ENCODE peak calls at places on chromosome 10, in six cellular contexts. L, S, X, W, M and O are unnamed samples.

GRCh38 chr10:113562108-113562507 is 9.3 kb downstream of the HABP2 start:
- DNase-seq in L (no peak), S (no peak), X (no peak), W (no peak), M (no peak), O (no peak)

GRCh38 chr10:62243647-62243997 is 25.0 kb downstream of the RTKN2 start:
- DNase-seq in L (no peak), S (no peak), X (no peak), W (no peak), M (no peak), O (no peak)

GRCh38 chr10:125084191-125085186 is 75.9 kb downstream of the CTBP2 start:
- DNase-seq in L (peak; percentile 38), S (peak; percentile 39), X (peak; percentile 11), W (no peak), M (peak; percentile 12), O (no peak)

GRCh38 chr10:106991084-106991483 is 173.4 kb downstream of the SORCS1 start:
- DNase-seq in L (no peak), S (no peak), X (no peak), W (no peak), M (no peak), O (no peak)

GRCh38 chr10:58723977-58724376 is 211.3 kb downstream of the BICC1 start:
- DNase-seq in L (no peak), S (no peak), X (no peak), W (no peak), M (no peak), O (no peak)

GRCh38 chr10:119478111-119479047 is 64.1 kb downstream of the RGS10 start:
- DNase-seq in L (no peak), S (no peak), X (no peak), W (peak; percentile 46), M (no peak), O (no peak)

GRCh38 chr10:82160291-82160690 is 285.3 kb downstream of the NRG3 start:
- DNase-seq in L (no peak), S (no peak), X (no peak), W (no peak), M (no peak), O (no peak)

GRCh38 chr10:83991986-83992753 is 147.1 kb upstream of the GHITM start:
- DNase-seq in L (peak; percentile 17), S (peak; percentile 30), X (peak; percentile 44), W (peak; percentile 55), M (peak; percentile 28), O (peak; percentile 60)

GRCh38 chr10:124594240-124594639 is 132.6 kb downstream of the LHPP start:
- DNase-seq in L (no peak), S (no peak), X (no peak), W (no peak), M (no peak), O (no peak)

GRCh38 chr10:88541116-88541626 is 41.9 kb downstream of the RNLS start:
- DNase-seq in L (no peak), S (no peak), X (no peak), W (no peak), M (no peak), O (no peak)

GRCh38 chr10:50621981-50622496 is 1.7 kb downstream of the SGMS1 start:
- DNase-seq in L (no peak), S (peak; percentile 69), X (peak; percentile 93), W (peak; percentile 83), M (peak; percentile 52), O (peak; percentile 81)

GRCh38 chr10:62492012-62492869 is 118.1 kb downstream of the ZNF365 start:
- DNase-seq in L (no peak), S (no peak), X (peak; percentile 7), W (peak; percentile 25), M (peak; percentile 16), O (peak; percentile 96)

GRCh38 chr10:59072038-59072437 is 104.4 kb upstream of the PHYHIPL start:
- DNase-seq in L (no peak), S (no peak), X (no peak), W (no peak), M (no peak), O (no peak)

GRCh38 chr10:30058570-30059132 is 735 bp downstream of the JCAD start:
- DNase-seq in L (no peak), S (peak; percentile 74), X (no peak), W (no peak), M (no peak), O (no peak)

GRCh38 chr10:30056767-30057355 is 2.5 kb downstream of the JCAD start:
- DNase-seq in L (no peak), S (no peak), X (no peak), W (no peak), M (no peak), O (no peak)

GRCh38 chr10:30058111-30058510 is 1.3 kb downstream of the JCAD start:
- DNase-seq in L (no peak), S (no peak), X (no peak), W (no peak), M (no peak), O (no peak)

GRCh38 chr10:30057421-30057841 is 2.0 kb downstream of the JCAD start:
- DNase-seq in L (no peak), S (no peak), X (no peak), W (no peak), M (no peak), O (no peak)

GRCh38 chr10:30059209-30060107 is at the start of gene JCAD:
- DNase-seq in L (no peak), S (peak; percentile 89), X (peak; percentile 66), W (no peak), M (no peak), O (no peak)
- TF ChIP-seq CTCF in L (no peak), S (no peak), X (no peak), W (no peak), M (no peak), O (no peak)

DNA sequence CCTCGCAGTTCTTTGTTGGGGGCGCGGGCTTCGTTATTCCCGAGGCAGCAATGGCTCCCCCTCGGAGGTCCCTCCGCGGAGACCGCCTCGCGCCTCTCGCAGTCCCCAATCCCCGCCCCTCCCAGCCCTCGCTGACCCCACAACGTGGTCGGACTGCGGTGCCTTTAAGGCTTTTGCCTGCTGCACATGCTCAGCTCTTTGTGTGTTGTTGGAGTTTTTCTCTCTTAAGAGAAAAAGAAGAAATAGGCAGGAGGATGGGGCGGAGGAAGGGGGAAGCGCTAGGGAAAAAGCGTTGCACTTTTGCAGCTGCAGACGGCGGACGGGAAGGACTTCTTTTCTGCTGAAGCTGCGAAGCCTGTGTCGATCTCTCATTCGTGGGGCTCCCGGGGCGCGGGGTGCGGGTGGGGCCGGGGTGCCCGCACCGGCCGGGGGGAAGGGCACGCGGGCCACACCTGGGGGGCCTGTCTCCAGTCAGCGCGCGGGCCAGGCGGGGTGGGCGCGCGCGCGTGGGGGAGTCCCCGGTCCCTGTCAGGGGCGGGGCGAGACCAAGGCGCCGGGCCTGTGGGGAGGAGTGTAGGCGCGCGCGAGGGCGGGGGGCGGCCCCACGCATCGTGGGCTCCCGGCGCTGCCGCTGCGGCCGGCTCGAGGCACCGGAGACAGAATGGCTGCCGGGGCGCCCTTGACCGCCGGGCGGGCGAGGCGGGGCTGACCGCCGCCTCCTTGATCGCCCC is 445 bp upstream of the ATRNL1 start:
- DNase-seq in L (no peak), S (peak; percentile 92), X (no peak), W (no peak), M (no peak), O (peak; percentile 20)
- TF ChIP-seq GABPA in L (no peak), S (no peak), X (no peak), W (no peak), M (no peak), O (no peak)

DNA sequence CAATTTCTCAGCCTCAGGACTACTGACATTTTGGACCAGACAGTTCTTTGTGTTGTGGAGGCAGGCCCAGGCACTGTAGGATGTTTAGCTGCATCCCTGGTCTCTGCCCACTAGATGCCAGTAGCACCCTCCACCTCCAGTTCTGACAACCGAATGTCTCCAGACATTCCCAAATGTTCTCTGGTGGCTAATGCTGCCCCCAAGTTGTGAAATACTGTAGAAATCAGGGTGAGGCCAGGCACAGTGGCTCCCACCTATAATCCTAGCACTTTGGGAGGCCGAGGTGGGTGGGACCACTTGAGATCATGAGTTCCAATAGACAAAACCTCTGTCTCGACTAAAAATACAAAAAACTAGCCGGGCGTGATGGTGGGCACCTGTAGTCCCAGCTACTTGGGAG is 18.2 kb downstream of the HNRNPF start:
- DNase-seq in L (no peak), S (peak; percentile 49), X (no peak), W (no peak), M (peak; percentile 42), O (peak; percentile 42)
- TF ChIP-seq CTCF in L (peak; percentile 62), S (peak; percentile 67), X (peak; percentile 59), W (peak; percentile 42), M (peak; percentile 63), O (no peak)

GRCh38 chr10:101574354-101574753 is 13.7 kb downstream of the POLL start:
- DNase-seq in L (no peak), S (peak; percentile 21), X (no peak), W (no peak), M (no peak), O (no peak)

GRCh38 chr10:101573885-101574284 is 14.2 kb downstream of the POLL start:
- DNase-seq in L (no peak), S (peak; percentile 19), X (no peak), W (no peak), M (no peak), O (no peak)

GRCh38 chr10:101570764-101571572 is 17.1 kb downstream of the POLL start:
- DNase-seq in L (no peak), S (peak; percentile 56), X (no peak), W (no peak), M (no peak), O (peak; percentile 52)

GRCh38 chr10:101571573-101571925 is 16.5 kb downstream of the POLL start:
- DNase-seq in L (no peak), S (no peak), X (no peak), W (no peak), M (no peak), O (no peak)

GRCh38 chr10:101572785-101573184 is 15.3 kb downstream of the POLL start:
- DNase-seq in L (no peak), S (no peak), X (no peak), W (no peak), M (no peak), O (no peak)
- TF ChIP-seq GABPA in L (no peak), S (no peak), X (no peak), W (no peak), M (no peak), O (no peak)

GRCh38 chr10:96456296-96456840 is 57.4 kb downstream of the TLL2 start:
- DNase-seq in L (no peak), S (no peak), X (no peak), W (no peak), M (no peak), O (no peak)
- TF ChIP-seq CTCF in L (no peak), S (no peak), X (no peak), W (no peak), M (no peak), O (no peak)